ENCODE peak calls at places on chromosomes 13 and 19, in nine cellular contexts. One of them, this sample, is unnamed.

GRCh38 chr19:19214892-19215291 is 3.1 kb downstream of the NCAN start:
- DNase-seq in GM10248: no peak
- DNase-seq in Peyer's patch: no peak
- DNase-seq in WTC11: peak
- DNase-seq in mucosa of descending colon: no peak
- DNase-seq in stomach: no peak
- DNase-seq in fibroblast of lung: peak
- DNase-seq in brain microvascular endothelial cell: no peak
- DNase-seq in endodermal cell: peak
- DNase-seq in this sample: peak

GRCh38 chr13:53778937-53779336 is 750.3 kb downstream of the OLFM4 start:
- DNase-seq in GM10248: no peak
- DNase-seq in Peyer's patch: no peak
- DNase-seq in WTC11: no peak
- DNase-seq in mucosa of descending colon: no peak
- DNase-seq in stomach: no peak
- DNase-seq in fibroblast of lung: no peak
- DNase-seq in brain microvascular endothelial cell: no peak
- DNase-seq in endodermal cell: no peak
- DNase-seq in this sample: no peak

GRCh38 chr19:38734176-38734425 is 10.2 kb downstream of the CAPN12 start:
- DNase-seq in GM10248: no peak
- DNase-seq in Peyer's patch: peak
- DNase-seq in WTC11: no peak
- DNase-seq in mucosa of descending colon: no peak
- DNase-seq in stomach: no peak
- DNase-seq in fibroblast of lung: no peak
- DNase-seq in brain microvascular endothelial cell: no peak
- DNase-seq in endodermal cell: no peak
- DNase-seq in this sample: no peak

GRCh38 chr19:50516859-50517703 is 3.4 kb upstream of the ASPDH start:
- DNase-seq in GM10248: no peak
- DNase-seq in Peyer's patch: no peak
- DNase-seq in WTC11: no peak
- DNase-seq in mucosa of descending colon: peak
- DNase-seq in stomach: no peak
- DNase-seq in fibroblast of lung: no peak
- DNase-seq in brain microvascular endothelial cell: no peak
- DNase-seq in endodermal cell: no peak
- DNase-seq in this sample: no peak

GRCh38 chr19:42150940-42151339 is 18.7 kb upstream of the POU2F2 start:
- DNase-seq in GM10248: no peak
- DNase-seq in Peyer's patch: no peak
- DNase-seq in WTC11: peak
- DNase-seq in mucosa of descending colon: no peak
- DNase-seq in stomach: no peak
- DNase-seq in fibroblast of lung: no peak
- DNase-seq in brain microvascular endothelial cell: no peak
- DNase-seq in endodermal cell: no peak
- DNase-seq in this sample: peak

GRCh38 chr19:42114412-42114811 is 17.8 kb downstream of the POU2F2 start:
- DNase-seq in GM10248: peak
- DNase-seq in Peyer's patch: no peak
- DNase-seq in WTC11: no peak
- DNase-seq in mucosa of descending colon: no peak
- DNase-seq in stomach: no peak
- DNase-seq in fibroblast of lung: no peak
- DNase-seq in brain microvascular endothelial cell: no peak
- DNase-seq in endodermal cell: peak
- DNase-seq in this sample: no peak

GRCh38 chr19:13790354-13790753 is 4.9 kb upstream of the ZSWIM4 start:
- DNase-seq in GM10248: no peak
- DNase-seq in Peyer's patch: no peak
- DNase-seq in WTC11: no peak
- DNase-seq in mucosa of descending colon: no peak
- DNase-seq in stomach: no peak
- DNase-seq in fibroblast of lung: no peak
- DNase-seq in brain microvascular endothelial cell: peak
- DNase-seq in endodermal cell: no peak
- DNase-seq in this sample: no peak

GRCh38 chr19:41784337-41785239 is 11.8 kb upstream of the CEACAM3 start:
- DNase-seq in GM10248: no peak
- DNase-seq in Peyer's patch: no peak
- DNase-seq in WTC11: no peak
- DNase-seq in mucosa of descending colon: no peak
- DNase-seq in stomach: no peak
- DNase-seq in fibroblast of lung: no peak
- DNase-seq in brain microvascular endothelial cell: no peak
- DNase-seq in endodermal cell: no peak
- DNase-seq in this sample: no peak

GRCh38 chr13:27622102-27622820 is 569 bp downstream of the POLR1D start:
- DNase-seq in GM10248: no peak
- DNase-seq in Peyer's patch: no peak
- DNase-seq in WTC11: no peak
- DNase-seq in mucosa of descending colon: no peak
- DNase-seq in stomach: no peak
- DNase-seq in fibroblast of lung: peak
- DNase-seq in brain microvascular endothelial cell: no peak
- DNase-seq in endodermal cell: no peak
- DNase-seq in this sample: no peak
- TF ChIP-seq CTCF in GM10248: no peak
- TF ChIP-seq CTCF in Peyer's patch: no peak
- TF ChIP-seq CTCF in WTC11: no peak
- TF ChIP-seq CTCF in mucosa of descending colon: no peak
- TF ChIP-seq CTCF in stomach: no peak
- TF ChIP-seq CTCF in fibroblast of lung: peak
- TF ChIP-seq CTCF in brain microvascular endothelial cell: peak
- TF ChIP-seq CTCF in endodermal cell: peak
- TF ChIP-seq CTCF in this sample: peak

GRCh38 chr19:56071151-56071550 is 49.9 kb downstream of the ZNF787 start:
- DNase-seq in GM10248: no peak
- DNase-seq in Peyer's patch: no peak
- DNase-seq in WTC11: no peak
- DNase-seq in mucosa of descending colon: no peak
- DNase-seq in stomach: no peak
- DNase-seq in fibroblast of lung: no peak
- DNase-seq in brain microvascular endothelial cell: no peak
- DNase-seq in endodermal cell: peak
- DNase-seq in this sample: no peak
- TF ChIP-seq CTCF in GM10248: peak
- TF ChIP-seq CTCF in Peyer's patch: no peak
- TF ChIP-seq CTCF in WTC11: no peak
- TF ChIP-seq CTCF in mucosa of descending colon: no peak
- TF ChIP-seq CTCF in stomach: no peak
- TF ChIP-seq CTCF in fibroblast of lung: peak
- TF ChIP-seq CTCF in brain microvascular endothelial cell: peak
- TF ChIP-seq CTCF in endodermal cell: peak
- TF ChIP-seq CTCF in this sample: peak

GRCh38 chr19:47004012-47004465 is 15.6 kb upstream of the NPAS1 start:
- DNase-seq in GM10248: no peak
- DNase-seq in Peyer's patch: no peak
- DNase-seq in WTC11: no peak
- DNase-seq in mucosa of descending colon: no peak
- DNase-seq in stomach: no peak
- DNase-seq in fibroblast of lung: no peak
- DNase-seq in brain microvascular endothelial cell: no peak
- DNase-seq in endodermal cell: no peak
- DNase-seq in this sample: no peak
- TF ChIP-seq CTCF in GM10248: no peak
- TF ChIP-seq CTCF in Peyer's patch: no peak
- TF ChIP-seq CTCF in WTC11: no peak
- TF ChIP-seq CTCF in mucosa of descending colon: no peak
- TF ChIP-seq CTCF in stomach: no peak
- TF ChIP-seq CTCF in fibroblast of lung: no peak
- TF ChIP-seq CTCF in brain microvascular endothelial cell: no peak
- TF ChIP-seq CTCF in endodermal cell: no peak
- TF ChIP-seq CTCF in this sample: no peak

DNA sequence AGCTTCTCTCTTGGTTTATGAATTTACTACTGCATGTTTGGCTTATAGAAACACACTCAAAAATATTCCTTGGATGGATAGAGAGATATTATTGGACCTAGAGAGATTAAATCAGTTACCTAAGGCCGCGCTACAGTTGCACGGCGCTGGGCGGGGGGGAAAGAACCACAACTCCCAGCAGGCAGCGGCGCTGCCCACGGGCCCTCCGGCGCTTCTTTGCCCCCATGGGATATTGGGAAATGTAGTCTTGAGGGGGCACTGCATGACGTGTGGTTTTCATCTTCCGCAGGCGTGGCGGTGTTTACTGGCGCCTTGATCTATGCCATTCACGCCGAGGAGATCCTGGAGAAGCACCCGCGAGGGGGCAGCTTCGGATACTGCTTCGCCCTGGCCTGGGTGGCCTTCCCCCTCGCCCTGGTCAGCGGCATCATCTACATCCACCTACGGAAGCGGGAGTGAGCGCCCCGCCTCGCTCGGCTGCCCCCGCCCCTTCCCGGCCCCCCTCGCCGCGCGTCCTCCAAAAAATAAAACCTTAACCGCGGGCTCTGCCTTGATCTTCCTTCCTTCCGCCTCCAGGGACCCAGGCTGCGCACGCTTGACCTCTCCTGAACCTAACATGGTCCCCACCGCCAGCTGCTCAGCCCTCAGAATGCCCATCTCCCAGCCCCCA is 4.8 kb downstream of the EMP3 start:
- DNase-seq in GM10248: peak
- DNase-seq in Peyer's patch: peak
- DNase-seq in WTC11: peak
- DNase-seq in mucosa of descending colon: peak
- DNase-seq in stomach: peak
- DNase-seq in fibroblast of lung: no peak
- DNase-seq in brain microvascular endothelial cell: no peak
- DNase-seq in endodermal cell: peak
- DNase-seq in this sample: peak
- TF ChIP-seq CTCF in GM10248: peak
- TF ChIP-seq CTCF in Peyer's patch: no peak
- TF ChIP-seq CTCF in WTC11: no peak
- TF ChIP-seq CTCF in mucosa of descending colon: no peak
- TF ChIP-seq CTCF in stomach: no peak
- TF ChIP-seq CTCF in fibroblast of lung: no peak
- TF ChIP-seq CTCF in brain microvascular endothelial cell: no peak
- TF ChIP-seq CTCF in endodermal cell: peak
- TF ChIP-seq CTCF in this sample: peak

GRCh38 chr13:25262261-25262660 is 25.0 kb downstream of the MTMR6 start:
- DNase-seq in GM10248: no peak
- DNase-seq in Peyer's patch: no peak
- DNase-seq in WTC11: no peak
- DNase-seq in mucosa of descending colon: no peak
- DNase-seq in stomach: no peak
- DNase-seq in fibroblast of lung: no peak
- DNase-seq in brain microvascular endothelial cell: no peak
- DNase-seq in endodermal cell: no peak
- DNase-seq in this sample: no peak

GRCh38 chr13:25268561-25268960 is 18.7 kb downstream of the MTMR6 start:
- DNase-seq in GM10248: no peak
- DNase-seq in Peyer's patch: no peak
- DNase-seq in WTC11: no peak
- DNase-seq in mucosa of descending colon: no peak
- DNase-seq in stomach: no peak
- DNase-seq in fibroblast of lung: no peak
- DNase-seq in brain microvascular endothelial cell: no peak
- DNase-seq in endodermal cell: no peak
- DNase-seq in this sample: no peak

GRCh38 chr13:25267715-25268114 is 19.6 kb downstream of the MTMR6 start:
- DNase-seq in GM10248: no peak
- DNase-seq in Peyer's patch: no peak
- DNase-seq in WTC11: no peak
- DNase-seq in mucosa of descending colon: no peak
- DNase-seq in stomach: no peak
- DNase-seq in fibroblast of lung: peak
- DNase-seq in brain microvascular endothelial cell: no peak
- DNase-seq in endodermal cell: no peak
- DNase-seq in this sample: no peak
- TF ChIP-seq CTCF in GM10248: peak
- TF ChIP-seq CTCF in Peyer's patch: no peak
- TF ChIP-seq CTCF in WTC11: no peak
- TF ChIP-seq CTCF in mucosa of descending colon: no peak
- TF ChIP-seq CTCF in stomach: no peak
- TF ChIP-seq CTCF in fibroblast of lung: peak
- TF ChIP-seq CTCF in brain microvascular endothelial cell: peak
- TF ChIP-seq CTCF in endodermal cell: peak
- TF ChIP-seq CTCF in this sample: no peak

DNA sequence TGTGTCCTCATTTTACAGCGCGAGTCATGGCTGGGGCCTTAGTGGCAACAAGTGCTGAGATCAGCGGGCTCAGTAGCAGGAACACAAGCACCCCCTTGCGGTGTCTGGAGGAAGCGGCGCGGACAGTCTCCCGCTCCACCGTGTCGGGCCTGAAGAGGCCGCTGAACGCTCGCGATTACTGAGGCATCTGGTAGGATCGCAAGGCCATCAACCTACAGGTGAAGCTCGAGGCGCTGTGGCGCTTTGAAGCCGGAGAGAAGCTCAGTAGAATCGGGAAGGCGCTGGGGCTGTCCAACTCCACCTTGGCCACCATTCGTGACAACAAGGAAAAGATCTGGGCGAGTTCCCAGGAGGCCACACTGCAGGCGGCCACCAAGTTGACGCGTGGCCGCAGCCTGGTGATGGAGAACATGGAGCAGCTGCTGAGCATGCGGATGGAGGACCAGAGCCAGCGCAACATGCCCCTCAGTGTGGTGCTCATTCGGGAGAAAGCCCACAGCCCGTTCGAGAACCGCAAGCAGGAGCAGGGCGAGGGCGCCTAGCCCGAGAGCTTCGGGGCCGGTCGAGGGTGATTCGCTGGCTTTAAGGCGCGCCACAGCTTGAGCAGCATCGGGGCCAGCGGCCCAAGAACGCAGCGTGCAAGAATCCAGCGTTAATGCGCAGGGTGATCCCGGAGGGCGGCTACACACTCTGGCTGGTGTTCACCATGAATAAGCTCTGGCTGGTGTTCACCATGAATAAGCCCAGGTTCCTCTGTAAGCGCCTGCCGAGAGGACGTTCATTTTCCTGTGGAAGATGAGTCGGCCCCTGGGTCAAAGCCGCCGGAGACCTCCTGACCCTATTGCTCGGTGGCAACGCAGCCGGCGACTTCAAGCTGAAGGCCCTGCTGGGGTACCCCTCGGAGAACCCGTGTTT is 8.3 kb upstream of the MZF1 start:
- DNase-seq in GM10248: peak
- DNase-seq in Peyer's patch: peak
- DNase-seq in WTC11: peak
- DNase-seq in mucosa of descending colon: peak
- DNase-seq in stomach: peak
- DNase-seq in fibroblast of lung: peak
- DNase-seq in brain microvascular endothelial cell: peak
- DNase-seq in endodermal cell: peak
- DNase-seq in this sample: peak
- TF ChIP-seq CTCF in GM10248: peak
- TF ChIP-seq CTCF in Peyer's patch: peak
- TF ChIP-seq CTCF in WTC11: peak
- TF ChIP-seq CTCF in mucosa of descending colon: peak
- TF ChIP-seq CTCF in stomach: peak
- TF ChIP-seq CTCF in fibroblast of lung: peak
- TF ChIP-seq CTCF in brain microvascular endothelial cell: peak
- TF ChIP-seq CTCF in endodermal cell: peak
- TF ChIP-seq CTCF in this sample: peak

GRCh38 chr13:44437356-44438233 is 64.0 kb downstream of the SERP2 start:
- DNase-seq in GM10248: peak
- DNase-seq in Peyer's patch: no peak
- DNase-seq in WTC11: no peak
- DNase-seq in mucosa of descending colon: no peak
- DNase-seq in stomach: no peak
- DNase-seq in fibroblast of lung: peak
- DNase-seq in brain microvascular endothelial cell: no peak
- DNase-seq in endodermal cell: peak
- DNase-seq in this sample: no peak
- TF ChIP-seq CTCF in GM10248: peak
- TF ChIP-seq CTCF in Peyer's patch: no peak
- TF ChIP-seq CTCF in WTC11: peak
- TF ChIP-seq CTCF in mucosa of descending colon: no peak
- TF ChIP-seq CTCF in stomach: no peak
- TF ChIP-seq CTCF in fibroblast of lung: peak
- TF ChIP-seq CTCF in brain microvascular endothelial cell: peak
- TF ChIP-seq CTCF in endodermal cell: peak
- TF ChIP-seq CTCF in this sample: peak

GRCh38 chr19:33132425-33132824 is 511 bp downstream of the WDR88 start:
- DNase-seq in GM10248: no peak
- DNase-seq in Peyer's patch: no peak
- DNase-seq in WTC11: peak
- DNase-seq in mucosa of descending colon: no peak
- DNase-seq in stomach: no peak
- DNase-seq in fibroblast of lung: no peak
- DNase-seq in brain microvascular endothelial cell: no peak
- DNase-seq in endodermal cell: peak
- DNase-seq in this sample: no peak
- TF ChIP-seq CTCF in GM10248: peak
- TF ChIP-seq CTCF in Peyer's patch: no peak
- TF ChIP-seq CTCF in WTC11: no peak
- TF ChIP-seq CTCF in mucosa of descending colon: no peak
- TF ChIP-seq CTCF in stomach: no peak
- TF ChIP-seq CTCF in fibroblast of lung: peak
- TF ChIP-seq CTCF in brain microvascular endothelial cell: peak
- TF ChIP-seq CTCF in endodermal cell: peak
- TF ChIP-seq CTCF in this sample: peak